ENCODE peak calls at places on chromosomes 5 and 9, in seven cellular contexts. One of them, this sample, is unnamed.
A peak's percentile ranks its signal among the peaks of the same experiment; 100 is the strongest.

GRCh38 chr9:103335461-103335860 is 340.3 kb downstream of the CYLC2 start:
- DNase-seq in Peyer's patch: no peak
- DNase-seq in endothelial cell of umbilical vein: no peak
- DNase-seq in lower lobe of right lung: no peak
- DNase-seq in CD8-positive, alpha-beta memory T cell: no peak
- DNase-seq in aorta: no peak
- DNase-seq in stomach: no peak
- DNase-seq in this sample: no peak

GRCh38 chr5:81556809-81557208 is 162.9 kb upstream of the ACOT12 start:
- DNase-seq in Peyer's patch: no peak
- DNase-seq in endothelial cell of umbilical vein: no peak
- DNase-seq in lower lobe of right lung: no peak
- DNase-seq in CD8-positive, alpha-beta memory T cell: no peak
- DNase-seq in aorta: no peak
- DNase-seq in stomach: no peak
- DNase-seq in this sample: no peak

GRCh38 chr5:60810438-60811085 is 33.5 kb downstream of the ELOVL7 start:
- DNase-seq in Peyer's patch: no peak
- DNase-seq in endothelial cell of umbilical vein: no peak
- DNase-seq in lower lobe of right lung: no peak
- DNase-seq in CD8-positive, alpha-beta memory T cell: no peak
- DNase-seq in aorta: no peak
- DNase-seq in stomach: no peak
- DNase-seq in this sample: no peak

GRCh38 chr5:78647411-78647818 is 1.2 kb downstream of the LHFPL2 start:
- DNase-seq in Peyer's patch: peak; percentile 70
- DNase-seq in endothelial cell of umbilical vein: peak; percentile 76
- DNase-seq in lower lobe of right lung: no peak
- DNase-seq in CD8-positive, alpha-beta memory T cell: no peak
- DNase-seq in aorta: peak; percentile 78
- DNase-seq in stomach: no peak
- DNase-seq in this sample: no peak

GRCh38 chr5:94288937-94289336 is 329.5 kb downstream of the KIAA0825 start:
- DNase-seq in Peyer's patch: no peak
- DNase-seq in endothelial cell of umbilical vein: no peak
- DNase-seq in lower lobe of right lung: no peak
- DNase-seq in CD8-positive, alpha-beta memory T cell: no peak
- DNase-seq in aorta: no peak
- DNase-seq in stomach: no peak
- DNase-seq in this sample: no peak

GRCh38 chr9:126589349-126589748 is 24.4 kb upstream of the LMX1B start:
- DNase-seq in Peyer's patch: no peak
- DNase-seq in endothelial cell of umbilical vein: no peak
- DNase-seq in lower lobe of right lung: no peak
- DNase-seq in CD8-positive, alpha-beta memory T cell: no peak
- DNase-seq in aorta: no peak
- DNase-seq in stomach: no peak
- DNase-seq in this sample: peak; percentile 75

GRCh38 chr5:36998578-36998977 is 122.0 kb downstream of the NIPBL start:
- DNase-seq in Peyer's patch: no peak
- DNase-seq in endothelial cell of umbilical vein: no peak
- DNase-seq in lower lobe of right lung: no peak
- DNase-seq in CD8-positive, alpha-beta memory T cell: no peak
- DNase-seq in aorta: no peak
- DNase-seq in stomach: no peak
- DNase-seq in this sample: no peak

GRCh38 chr5:122743231-122743630 is 31.6 kb upstream of the SNX2 start:
- DNase-seq in Peyer's patch: no peak
- DNase-seq in endothelial cell of umbilical vein: no peak
- DNase-seq in lower lobe of right lung: no peak
- DNase-seq in CD8-positive, alpha-beta memory T cell: no peak
- DNase-seq in aorta: no peak
- DNase-seq in stomach: no peak
- DNase-seq in this sample: no peak

GRCh38 chr9:137217276-137218211 is 4.5 kb downstream of the RNF208 start:
- DNase-seq in Peyer's patch: peak; percentile 94
- DNase-seq in endothelial cell of umbilical vein: no peak
- DNase-seq in lower lobe of right lung: peak; percentile 85
- DNase-seq in CD8-positive, alpha-beta memory T cell: no peak
- DNase-seq in aorta: no peak
- DNase-seq in stomach: peak; percentile 95
- DNase-seq in this sample: peak; percentile 88

GRCh38 chr5:5398046-5398445 is 24.4 kb upstream of the ICE1 start:
- DNase-seq in Peyer's patch: no peak
- DNase-seq in endothelial cell of umbilical vein: no peak
- DNase-seq in lower lobe of right lung: no peak
- DNase-seq in CD8-positive, alpha-beta memory T cell: no peak
- DNase-seq in aorta: no peak
- DNase-seq in stomach: no peak
- DNase-seq in this sample: no peak

GRCh38 chr9:69961834-69962233 is 81.8 kb upstream of the MAMDC2 start:
- DNase-seq in Peyer's patch: no peak
- DNase-seq in endothelial cell of umbilical vein: no peak
- DNase-seq in lower lobe of right lung: no peak
- DNase-seq in CD8-positive, alpha-beta memory T cell: no peak
- DNase-seq in aorta: no peak
- DNase-seq in stomach: no peak
- DNase-seq in this sample: no peak

GRCh38 chr5:175696139-175696854 is 38.4 kb downstream of the HRH2 start:
- DNase-seq in Peyer's patch: peak; percentile 83
- DNase-seq in endothelial cell of umbilical vein: no peak
- DNase-seq in lower lobe of right lung: peak; percentile 90
- DNase-seq in CD8-positive, alpha-beta memory T cell: peak; percentile 31
- DNase-seq in aorta: peak; percentile 87
- DNase-seq in stomach: peak; percentile 66
- DNase-seq in this sample: peak; percentile 90

GRCh38 chr9:89254058-89254772 is 56.8 kb upstream of the CKS2 start:
- DNase-seq in Peyer's patch: no peak
- DNase-seq in endothelial cell of umbilical vein: no peak
- DNase-seq in lower lobe of right lung: no peak
- DNase-seq in CD8-positive, alpha-beta memory T cell: no peak
- DNase-seq in aorta: no peak
- DNase-seq in stomach: no peak
- DNase-seq in this sample: no peak

DNA sequence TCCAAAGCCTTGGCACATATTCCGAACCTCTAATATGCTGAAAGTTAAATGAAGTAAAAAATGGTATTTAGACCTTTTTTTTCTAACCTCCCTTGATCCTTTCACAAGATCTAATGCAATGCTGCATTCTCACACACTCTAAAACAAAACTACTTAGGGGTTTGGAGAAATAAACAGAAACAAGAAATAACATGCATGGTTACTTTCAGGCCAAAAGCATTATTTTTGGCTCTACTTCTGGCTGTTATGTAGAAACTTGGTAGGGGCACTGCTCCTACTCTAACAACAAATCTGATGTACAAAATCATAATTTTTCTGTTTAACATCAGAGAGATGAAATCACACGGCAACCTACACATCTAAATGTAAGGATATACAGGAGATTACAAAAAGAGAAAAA is 51.2 kb downstream of the CHD1 start:
- DNase-seq in Peyer's patch: no peak
- DNase-seq in endothelial cell of umbilical vein: no peak
- DNase-seq in lower lobe of right lung: no peak
- DNase-seq in CD8-positive, alpha-beta memory T cell: no peak
- DNase-seq in aorta: no peak
- DNase-seq in stomach: no peak
- DNase-seq in this sample: no peak
- H3K27ac ChIP-seq in Peyer's patch: no peak overlapping the region
- H3K27ac ChIP-seq in endothelial cell of umbilical vein: no peak overlapping the region
- H3K27ac ChIP-seq in lower lobe of right lung: no peak overlapping the region
- H3K27ac ChIP-seq in CD8-positive, alpha-beta memory T cell: no peak overlapping the region
- H3K27ac ChIP-seq in aorta: no peak overlapping the region
- H3K27ac ChIP-seq in stomach: no peak overlapping the region
- H3K27ac ChIP-seq in this sample: no peak overlapping the region

GRCh38 chr5:151147033-151147432 is 10.5 kb downstream of the ANXA6 start:
- DNase-seq in Peyer's patch: no peak
- DNase-seq in endothelial cell of umbilical vein: no peak
- DNase-seq in lower lobe of right lung: no peak
- DNase-seq in CD8-positive, alpha-beta memory T cell: no peak
- DNase-seq in aorta: no peak
- DNase-seq in stomach: no peak
- DNase-seq in this sample: no peak
- H3K4me1 ChIP-seq in Peyer's patch: peaks cover 40% of the 10 kb centered on the region
- H3K4me1 ChIP-seq in endothelial cell of umbilical vein: peaks cover 20% of the 10 kb centered on the region
- H3K4me1 ChIP-seq in lower lobe of right lung: peaks cover 64% of the 10 kb centered on the region
- H3K4me1 ChIP-seq in CD8-positive, alpha-beta memory T cell: peaks cover 100% of the 10 kb centered on the region
- H3K4me1 ChIP-seq in aorta: peaks cover 3% of the 10 kb centered on the region
- H3K4me1 ChIP-seq in stomach: peaks cover 38% of the 10 kb centered on the region
- H3K4me1 ChIP-seq in this sample: peaks cover 20% of the 10 kb centered on the region

GRCh38 chr9:134641173-134641985 is at the start of gene COL5A1:
- DNase-seq in Peyer's patch: peak; percentile 73
- DNase-seq in endothelial cell of umbilical vein: peak; percentile 93
- DNase-seq in lower lobe of right lung: peak; percentile 85
- DNase-seq in CD8-positive, alpha-beta memory T cell: peak; percentile 66
- DNase-seq in aorta: peak; percentile 97
- DNase-seq in stomach: peak; percentile 83
- DNase-seq in this sample: peak; percentile 97
- H3K27ac ChIP-seq in Peyer's patch: peak within 1 kb of the TSS; percentile 98
- H3K27ac ChIP-seq in endothelial cell of umbilical vein: peak within 1 kb of the TSS; percentile 67
- H3K27ac ChIP-seq in lower lobe of right lung: peak within 1 kb of the TSS; percentile 80
- H3K27ac ChIP-seq in CD8-positive, alpha-beta memory T cell: no peak within 1 kb of the TSS
- H3K27ac ChIP-seq in aorta: peak within 1 kb of the TSS; percentile 29
- H3K27ac ChIP-seq in stomach: peak within 1 kb of the TSS; percentile 95
- H3K27ac ChIP-seq in this sample: peak within 1 kb of the TSS; percentile 49

GRCh38 chr5:124659798-124660197 is 86.6 kb downstream of the ZNF608 start:
- DNase-seq in Peyer's patch: no peak
- DNase-seq in endothelial cell of umbilical vein: no peak
- DNase-seq in lower lobe of right lung: no peak
- DNase-seq in CD8-positive, alpha-beta memory T cell: no peak
- DNase-seq in aorta: no peak
- DNase-seq in stomach: no peak
- DNase-seq in this sample: no peak

GRCh38 chr5:124660229-124661093 is 86.0 kb downstream of the ZNF608 start:
- DNase-seq in Peyer's patch: no peak
- DNase-seq in endothelial cell of umbilical vein: no peak
- DNase-seq in lower lobe of right lung: no peak
- DNase-seq in CD8-positive, alpha-beta memory T cell: no peak
- DNase-seq in aorta: no peak
- DNase-seq in stomach: no peak
- DNase-seq in this sample: no peak

GRCh38 chr5:124661317-124662141 is 84.9 kb downstream of the ZNF608 start:
- DNase-seq in Peyer's patch: no peak
- DNase-seq in endothelial cell of umbilical vein: peak; percentile 91
- DNase-seq in lower lobe of right lung: no peak
- DNase-seq in CD8-positive, alpha-beta memory T cell: no peak
- DNase-seq in aorta: no peak
- DNase-seq in stomach: peak; percentile 37
- DNase-seq in this sample: no peak

GRCh38 chr5:124655943-124656459 is 90.4 kb downstream of the ZNF608 start:
- DNase-seq in Peyer's patch: peak; percentile 71
- DNase-seq in endothelial cell of umbilical vein: peak; percentile 97
- DNase-seq in lower lobe of right lung: no peak
- DNase-seq in CD8-positive, alpha-beta memory T cell: no peak
- DNase-seq in aorta: no peak
- DNase-seq in stomach: peak; percentile 70
- DNase-seq in this sample: peak; percentile 20

GRCh38 chr5:124658867-124659557 is 87.4 kb downstream of the ZNF608 start:
- DNase-seq in Peyer's patch: no peak
- DNase-seq in endothelial cell of umbilical vein: no peak
- DNase-seq in lower lobe of right lung: no peak
- DNase-seq in CD8-positive, alpha-beta memory T cell: no peak
- DNase-seq in aorta: no peak
- DNase-seq in stomach: no peak
- DNase-seq in this sample: no peak
- H3K4me1 ChIP-seq in Peyer's patch: peaks cover 3% of the 10 kb centered on the region
- H3K4me1 ChIP-seq in endothelial cell of umbilical vein: peaks cover 61% of the 10 kb centered on the region
- H3K4me1 ChIP-seq in lower lobe of right lung: peaks cover 81% of the 10 kb centered on the region
- H3K4me1 ChIP-seq in CD8-positive, alpha-beta memory T cell: no peaks in the 10 kb centered on the region
- H3K4me1 ChIP-seq in aorta: peaks cover 1% of the 10 kb centered on the region
- H3K4me1 ChIP-seq in stomach: peaks cover 68% of the 10 kb centered on the region
- H3K4me1 ChIP-seq in this sample: peaks cover 19% of the 10 kb centered on the region

GRCh38 chr5:10705736-10706135 is 55.3 kb downstream of the DAP start:
- DNase-seq in Peyer's patch: no peak
- DNase-seq in endothelial cell of umbilical vein: no peak
- DNase-seq in lower lobe of right lung: no peak
- DNase-seq in CD8-positive, alpha-beta memory T cell: no peak
- DNase-seq in aorta: no peak
- DNase-seq in stomach: no peak
- DNase-seq in this sample: no peak
- H3K27ac ChIP-seq in Peyer's patch: no peak overlapping the region
- H3K27ac ChIP-seq in endothelial cell of umbilical vein: peak overlapping the region; percentile 85
- H3K27ac ChIP-seq in lower lobe of right lung: no peak overlapping the region
- H3K27ac ChIP-seq in CD8-positive, alpha-beta memory T cell: no peak overlapping the region
- H3K27ac ChIP-seq in aorta: no peak overlapping the region
- H3K27ac ChIP-seq in stomach: no peak overlapping the region
- H3K27ac ChIP-seq in this sample: no peak overlapping the region

GRCh38 chr9:93464876-93465275 is 11.5 kb upstream of the FAM120AOS start:
- DNase-seq in Peyer's patch: no peak
- DNase-seq in endothelial cell of umbilical vein: no peak
- DNase-seq in lower lobe of right lung: no peak
- DNase-seq in CD8-positive, alpha-beta memory T cell: no peak
- DNase-seq in aorta: no peak
- DNase-seq in stomach: no peak
- DNase-seq in this sample: no peak
- H3K4me1 ChIP-seq in Peyer's patch: peaks cover 15% of the 10 kb centered on the region
- H3K4me1 ChIP-seq in endothelial cell of umbilical vein: peaks cover 35% of the 10 kb centered on the region
- H3K4me1 ChIP-seq in lower lobe of right lung: peaks cover 91% of the 10 kb centered on the region
- H3K4me1 ChIP-seq in CD8-positive, alpha-beta memory T cell: peaks cover 74% of the 10 kb centered on the region
- H3K4me1 ChIP-seq in aorta: peaks cover 9% of the 10 kb centered on the region
- H3K4me1 ChIP-seq in stomach: peaks cover 61% of the 10 kb centered on the region
- H3K4me1 ChIP-seq in this sample: peaks cover 19% of the 10 kb centered on the region

GRCh38 chr9:72858089-72858912 is 94.6 kb downstream of the ALDH1A1 start:
- DNase-seq in Peyer's patch: peak; percentile 73
- DNase-seq in endothelial cell of umbilical vein: peak; percentile 26
- DNase-seq in lower lobe of right lung: no peak
- DNase-seq in CD8-positive, alpha-beta memory T cell: no peak
- DNase-seq in aorta: no peak
- DNase-seq in stomach: peak; percentile 59
- DNase-seq in this sample: peak; percentile 47

GRCh38 chr9:72855890-72856523 is 96.8 kb downstream of the ALDH1A1 start:
- DNase-seq in Peyer's patch: no peak
- DNase-seq in endothelial cell of umbilical vein: no peak
- DNase-seq in lower lobe of right lung: no peak
- DNase-seq in CD8-positive, alpha-beta memory T cell: no peak
- DNase-seq in aorta: no peak
- DNase-seq in stomach: no peak
- DNase-seq in this sample: no peak

GRCh38 chr9:72855321-72855720 is 97.5 kb downstream of the ALDH1A1 start:
- DNase-seq in Peyer's patch: no peak
- DNase-seq in endothelial cell of umbilical vein: no peak
- DNase-seq in lower lobe of right lung: no peak
- DNase-seq in CD8-positive, alpha-beta memory T cell: no peak
- DNase-seq in aorta: no peak
- DNase-seq in stomach: no peak
- DNase-seq in this sample: no peak

GRCh38 chr9:72856985-72857631 is 95.7 kb downstream of the ALDH1A1 start:
- DNase-seq in Peyer's patch: no peak
- DNase-seq in endothelial cell of umbilical vein: peak; percentile 74
- DNase-seq in lower lobe of right lung: no peak
- DNase-seq in CD8-positive, alpha-beta memory T cell: no peak
- DNase-seq in aorta: no peak
- DNase-seq in stomach: peak; percentile 29
- DNase-seq in this sample: no peak

DNA sequence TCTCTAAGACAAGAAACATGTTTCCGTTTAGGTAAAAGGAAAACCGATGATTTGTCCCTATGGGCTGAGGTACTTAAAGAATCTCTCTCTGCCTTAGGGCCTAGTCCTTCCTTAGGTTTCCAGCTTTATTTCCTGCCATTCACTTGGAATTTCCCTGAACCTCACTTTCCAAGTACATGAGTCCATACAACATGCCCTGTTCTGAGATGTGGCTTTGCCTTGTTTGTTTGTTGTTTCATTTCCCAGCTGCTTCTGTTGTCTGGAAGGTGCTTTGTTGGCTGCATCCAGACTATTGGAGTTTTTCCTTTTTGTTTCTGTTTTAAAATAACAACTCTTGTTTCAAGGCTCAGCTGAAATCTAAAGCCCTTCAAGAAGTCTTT is 95.2 kb downstream of the ALDH1A1 start:
- DNase-seq in Peyer's patch: no peak
- DNase-seq in endothelial cell of umbilical vein: peak; percentile 34
- DNase-seq in lower lobe of right lung: no peak
- DNase-seq in CD8-positive, alpha-beta memory T cell: no peak
- DNase-seq in aorta: no peak
- DNase-seq in stomach: no peak
- DNase-seq in this sample: no peak
- H3K27ac ChIP-seq in Peyer's patch: peak overlapping the region; percentile 11
- H3K27ac ChIP-seq in endothelial cell of umbilical vein: peak overlapping the region; percentile 35
- H3K27ac ChIP-seq in lower lobe of right lung: no peak overlapping the region
- H3K27ac ChIP-seq in CD8-positive, alpha-beta memory T cell: no peak overlapping the region
- H3K27ac ChIP-seq in aorta: no peak overlapping the region
- H3K27ac ChIP-seq in stomach: peak overlapping the region; percentile 44
- H3K27ac ChIP-seq in this sample: peak overlapping the region; percentile 34

This sample was measured in right cardiac atrium.